ENCODE peak calls at places on chromosomes 6 and 20, in ten cellular contexts. Y is body of pancreas; D is sigmoid colon; Z is psoas muscle; O is AG04450; U is heart right ventricle; V is CD8-positive, alpha-beta memory T cell; F is stomach; E is tibial nerve; N is Peyer's patch. M is an unnamed sample. For H3K27me3 and H3K9me3, the result is how much of the 10 kb centered on the place peaks cover.

GRCh38 chr20:3560578-3560977 is 89.8 kb downstream of the ATRN start:
- DNase-seq in Y (no peak), D (no peak), Z (no peak), O (no peak), U (no peak), V (no peak), F (no peak), E (no peak), N (no peak), M (no peak)

GRCh38 chr6:70734979-70735378 is 67.3 kb downstream of the SMAP1 start:
- DNase-seq in Y (no peak), D (no peak), Z (no peak), O (no peak), U (no peak), V (no peak), F (no peak), E (no peak), N (no peak), M (no peak)

GRCh38 chr6:128932061-128932460 is 49.1 kb downstream of the LAMA2 start:
- DNase-seq in Y (no peak), D (no peak), Z (no peak), O (no peak), U (no peak), V (no peak), F (no peak), E (no peak), N (no peak), M (no peak)

GRCh38 chr6:27334141-27334540 is 22.1 kb upstream of the POM121L2 start:
- DNase-seq in Y (no peak), D (no peak), Z (no peak), O (no peak), U (no peak), V (no peak), F (no peak), E (no peak), N (no peak), M (no peak)

GRCh38 chr6:156396791-156397418 is 380.3 kb upstream of the ARID1B start:
- DNase-seq in Y (no peak), D (no peak), Z (no peak), O (no peak), U (no peak), V (no peak), F (no peak), E (no peak), N (no peak), M (no peak)

GRCh38 chr20:40467014-40467413 is 222.0 kb downstream of the MAFB start:
- DNase-seq in Y (no peak), D (no peak), Z (no peak), O (no peak), U (peak), V (no peak), F (no peak), E (no peak), N (no peak), M (no peak)

GRCh38 chr6:33749401-33749800 is 2.7 kb upstream of the IP6K3 start:
- DNase-seq in Y (no peak), D (no peak), Z (no peak), O (no peak), U (no peak), V (no peak), F (no peak), E (no peak), N (no peak), M (no peak)

GRCh38 chr6:71420693-71421328 is 132.2 kb downstream of the OGFRL1 start:
- DNase-seq in Y (peak), D (peak), Z (peak), O (peak), U (peak), V (no peak), F (peak), E (peak), N (peak), M (peak)

GRCh38 chr6:31945507-31946369 is at the start of gene CFB:
- DNase-seq in Y (peak), D (peak), Z (peak), O (peak), U (peak), V (no peak), F (peak), E (peak), N (peak), M (peak)

GRCh38 chr6:134247271-134247833 is 70.6 kb downstream of the SGK1 start:
- DNase-seq in Y (peak), D (no peak), Z (no peak), O (no peak), U (no peak), V (peak), F (no peak), E (no peak), N (no peak), M (no peak)

GRCh38 chr20:62575976-62576722 is 66.2 kb upstream of the SLCO4A1 start:
- DNase-seq in Y (no peak), D (no peak), Z (peak), O (no peak), U (no peak), V (no peak), F (no peak), E (no peak), N (no peak), M (no peak)
- H3K27me3 ChIP-seq in Y (under half), D (under half), Z (under half), O (under half), U (half or more), V (under half), F (under half), E (under half), N (under half), M (under half)

GRCh38 chr6:30127238-30128093 is 8.5 kb upstream of the TRIM40 start:
- DNase-seq in Y (no peak), D (no peak), Z (no peak), O (no peak), U (no peak), V (no peak), F (no peak), E (no peak), N (no peak), M (no peak)
- H3K4me3 ChIP-seq in Y (no peak), D (no peak), Z (peak), O (no peak), U (peak), V (no peak), F (peak), E (no peak), N (no peak), M (no peak)

DNA sequence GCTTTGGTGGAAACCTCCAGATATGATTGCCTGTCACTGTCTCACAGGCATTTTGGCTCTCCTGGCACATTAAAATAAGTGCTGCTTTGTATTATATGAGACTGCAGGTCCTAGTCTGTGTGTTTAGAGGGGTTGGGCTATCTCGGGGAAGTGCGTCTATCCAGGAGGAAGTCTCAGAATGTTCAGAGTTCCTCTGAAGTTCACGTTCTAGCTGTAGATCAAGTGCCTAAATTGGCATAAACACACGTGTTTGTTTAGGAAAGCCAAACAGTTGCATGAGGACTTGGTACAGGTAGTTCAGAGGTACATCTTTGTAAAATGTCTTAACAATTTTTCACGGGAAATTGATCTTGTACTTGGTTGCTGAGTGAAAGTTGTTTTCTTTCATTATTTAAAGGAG is 36.4 kb upstream of the SLC22A1 start:
- DNase-seq in Y (no peak), D (no peak), Z (no peak), O (no peak), U (no peak), V (no peak), F (no peak), E (no peak), N (no peak), M (no peak)
- H3K9me3 ChIP-seq in Y (under half), D (under half), Z (under half), O (under half), U (under half), V (under half), F (under half), E (under half), N (under half), M (under half)

DNA sequence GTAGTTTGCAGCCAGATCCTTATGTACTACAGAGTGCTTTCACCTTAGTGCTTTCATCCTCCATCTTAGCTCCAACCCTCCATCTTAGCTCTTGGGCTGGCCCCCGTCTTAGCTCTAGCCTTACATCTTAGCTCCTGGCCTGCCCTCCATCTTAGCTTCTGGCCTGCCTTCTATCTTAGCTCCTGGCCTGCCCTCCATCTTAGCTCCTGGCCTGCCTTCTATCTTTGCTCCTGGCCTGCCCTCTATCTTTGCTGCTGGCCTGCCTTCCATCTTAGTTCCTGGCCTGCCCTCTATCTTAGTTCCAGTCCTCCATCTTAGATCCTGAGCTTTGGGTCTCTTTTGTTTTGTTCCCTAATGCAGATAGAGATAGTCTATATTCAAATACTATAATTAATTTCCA is 22.0 kb downstream of the GNAS start:
- DNase-seq in Y (no peak), D (no peak), Z (no peak), O (no peak), U (no peak), V (no peak), F (no peak), E (no peak), N (no peak), M (no peak)
- H3K27me3 ChIP-seq in Y (under half), D (under half), Z (under half), O (under half), U (under half), V (under half), F (under half), E (under half), N (under half), M (under half)

DNA sequence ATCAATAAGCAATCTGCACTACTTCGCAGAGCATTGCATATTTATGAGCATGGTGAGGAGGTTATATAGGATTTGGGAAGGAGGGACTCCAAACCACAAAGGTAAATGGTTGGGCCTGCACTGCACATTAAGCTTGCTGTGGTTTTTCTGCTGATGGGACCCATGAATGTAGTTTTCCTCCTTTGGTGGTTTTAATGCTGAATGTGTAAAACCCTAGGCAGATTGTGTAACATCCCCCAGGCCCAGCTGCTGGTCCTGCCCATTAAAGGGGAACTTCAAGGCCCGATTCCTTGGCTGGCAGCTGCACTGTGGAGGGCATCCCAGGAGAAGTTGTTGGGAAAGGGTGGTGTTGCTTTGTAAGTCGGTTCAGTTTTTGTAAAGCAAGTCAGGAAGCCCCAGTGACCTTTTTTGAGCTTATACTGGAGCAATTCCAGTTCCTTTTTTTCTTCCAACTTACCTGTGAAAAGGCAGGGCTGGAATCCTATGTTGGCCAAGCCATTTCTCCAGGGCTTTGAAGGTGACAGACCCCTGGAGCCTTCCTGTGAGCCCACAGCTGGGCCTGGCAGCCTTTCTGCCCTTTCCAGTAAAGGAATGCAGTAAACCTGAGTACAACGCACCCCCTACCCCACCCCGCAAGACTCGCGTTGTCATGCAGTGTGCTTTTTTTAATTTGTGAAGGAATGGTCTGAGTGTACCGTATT is 43.1 kb upstream of the NAA20 start:
- DNase-seq in Y (peak), D (peak), Z (peak), O (no peak), U (peak), V (no peak), F (peak), E (peak), N (no peak), M (no peak)
- H3K4me3 ChIP-seq in Y (no peak), D (no peak), Z (peak), O (peak), U (no peak), V (no peak), F (peak), E (peak), N (no peak), M (peak)

DNA sequence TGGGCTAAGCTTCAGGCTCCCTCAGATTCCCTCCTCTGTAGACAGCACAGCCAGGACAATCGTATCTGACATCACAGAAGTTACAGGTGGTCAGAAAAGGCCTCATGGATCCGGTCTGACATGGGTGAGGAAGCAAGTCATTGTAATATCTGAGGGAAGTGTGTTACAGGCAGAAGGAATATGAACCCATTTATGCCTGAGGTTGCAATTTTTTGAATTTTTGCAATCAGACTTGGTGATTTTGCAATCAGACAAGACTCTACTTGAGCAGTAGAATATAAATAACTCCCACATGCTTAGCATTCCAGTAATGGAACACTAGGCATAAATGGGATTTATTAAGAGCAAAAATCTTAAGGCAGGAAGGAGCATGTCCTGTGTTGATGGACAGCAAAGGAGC is 52.1 kb downstream of the CBLN4 start:
- DNase-seq in Y (no peak), D (no peak), Z (no peak), O (no peak), U (no peak), V (no peak), F (no peak), E (no peak), N (no peak), M (no peak)
- H3K9me3 ChIP-seq in Y (under half), D (under half), Z (under half), O (under half), U (under half), V (under half), F (under half), E (under half), N (under half), M (under half)

GRCh38 chr6:1814279-1814678 is 204.6 kb downstream of the FOXC1 start:
- DNase-seq in Y (no peak), D (no peak), Z (no peak), O (no peak), U (no peak), V (no peak), F (no peak), E (no peak), N (no peak), M (no peak)

GRCh38 chr6:1819007-1819406 is 209.3 kb downstream of the FOXC1 start:
- DNase-seq in Y (no peak), D (no peak), Z (no peak), O (no peak), U (no peak), V (no peak), F (no peak), E (no peak), N (no peak), M (no peak)

GRCh38 chr6:1817033-1817761 is 207.5 kb downstream of the FOXC1 start:
- DNase-seq in Y (no peak), D (no peak), Z (no peak), O (no peak), U (no peak), V (no peak), F (no peak), E (no peak), N (no peak), M (no peak)

GRCh38 chr6:1812487-1812886 is 202.8 kb downstream of the FOXC1 start:
- DNase-seq in Y (no peak), D (no peak), Z (no peak), O (no peak), U (no peak), V (no peak), F (no peak), E (no peak), N (no peak), M (no peak)

DNA sequence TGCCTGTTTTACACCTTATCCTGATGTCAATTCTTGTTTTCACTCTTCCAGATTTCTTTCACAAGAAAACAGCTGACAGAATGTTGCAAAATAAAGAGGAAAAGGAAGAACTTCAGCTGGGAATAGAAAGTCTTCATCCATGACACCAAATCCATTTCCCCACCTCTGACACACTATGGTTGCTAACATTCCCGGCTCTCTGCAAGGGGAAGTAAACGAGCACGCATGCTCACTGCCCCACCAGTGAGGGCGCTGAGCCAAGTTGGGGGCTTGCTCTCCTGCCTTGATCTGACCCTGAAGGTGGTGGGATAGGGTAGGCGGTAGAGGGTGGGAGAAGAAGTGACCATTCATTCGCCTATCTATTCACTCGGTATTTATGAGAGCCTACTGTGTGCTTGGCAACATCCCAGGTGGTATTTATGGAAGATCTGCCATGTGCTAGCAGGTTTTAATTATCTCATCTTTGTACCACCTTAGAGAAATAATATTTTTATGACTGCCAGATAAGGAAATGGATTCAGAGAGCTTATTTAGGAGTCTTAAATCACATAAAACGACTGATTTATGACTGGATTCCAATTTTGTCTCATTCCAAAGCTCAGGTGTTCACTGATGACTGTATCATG is 206.2 kb downstream of the FOXC1 start:
- DNase-seq in Y (no peak), D (no peak), Z (no peak), O (no peak), U (no peak), V (no peak), F (no peak), E (no peak), N (no peak), M (no peak)
- H3K27me3 ChIP-seq in Y (under half), D (under half), Z (under half), O (under half), U (under half), V (under half), F (under half), E (under half), N (under half), M (under half)

DNA sequence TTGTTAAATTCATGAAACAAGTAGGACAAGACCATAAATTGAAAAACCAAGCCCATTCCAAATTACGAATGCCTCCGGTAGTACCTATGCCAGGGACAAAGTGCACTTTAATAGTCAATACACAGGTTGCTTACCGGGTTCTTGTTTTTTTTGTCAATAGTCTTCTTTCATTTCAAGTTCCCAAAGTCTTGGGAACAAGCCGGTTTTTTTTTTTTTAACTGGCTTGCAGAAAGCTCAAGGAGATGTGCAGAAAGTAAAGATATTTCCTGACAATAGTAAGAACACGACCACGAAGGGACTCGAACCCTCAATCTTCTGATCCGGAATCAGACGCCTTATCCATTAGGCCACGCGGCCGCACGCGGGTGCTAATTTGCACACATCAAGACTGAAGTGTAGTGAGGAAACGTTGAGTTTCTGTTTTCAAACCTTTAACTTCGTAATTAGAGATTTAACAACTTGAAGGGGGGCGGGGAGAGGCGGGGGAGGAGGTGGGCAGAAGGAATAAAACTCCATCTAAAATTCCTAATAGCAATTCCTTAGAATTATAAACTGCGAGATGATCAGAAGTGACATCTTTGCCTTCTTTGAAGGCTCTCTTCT is 181.0 kb downstream of the TRIM27 start:
- DNase-seq in Y (no peak), D (no peak), Z (no peak), O (no peak), U (no peak), V (no peak), F (no peak), E (no peak), N (no peak), M (peak)
- H3K4me3 ChIP-seq in Y (no peak), D (no peak), Z (no peak), O (no peak), U (no peak), V (no peak), F (no peak), E (no peak), N (no peak), M (peak)

GRCh38 chr20:49282584-49283171 is 4.8 kb upstream of the ZNFX1 start:
- DNase-seq in Y (no peak), D (no peak), Z (no peak), O (no peak), U (no peak), V (no peak), F (no peak), E (no peak), N (no peak), M (no peak)
- H3K9me3 ChIP-seq in Y (under half), D (under half), Z (under half), O (under half), U (half or more), V (half or more), F (half or more), E (under half), N (under half), M (under half)

GRCh38 chr6:50721978-50722377 is 8.7 kb downstream of the TFAP2D start:
- DNase-seq in Y (no peak), D (no peak), Z (no peak), O (no peak), U (no peak), V (no peak), F (no peak), E (no peak), N (no peak), M (no peak)

GRCh38 chr6:50722829-50723562 is 9.7 kb downstream of the TFAP2D start:
- DNase-seq in Y (no peak), D (no peak), Z (no peak), O (no peak), U (no peak), V (no peak), F (no peak), E (no peak), N (no peak), M (no peak)

GRCh38 chr6:50718566-50718965 is 5.2 kb downstream of the TFAP2D start:
- DNase-seq in Y (no peak), D (no peak), Z (no peak), O (no peak), U (no peak), V (no peak), F (no peak), E (no peak), N (no peak), M (no peak)

GRCh38 chr6:50720623-50721022 is 7.3 kb downstream of the TFAP2D start:
- DNase-seq in Y (no peak), D (no peak), Z (no peak), O (no peak), U (no peak), V (no peak), F (no peak), E (no peak), N (no peak), M (peak)

GRCh38 chr6:50724381-50725124 is 11.2 kb downstream of the TFAP2D start:
- DNase-seq in Y (no peak), D (no peak), Z (no peak), O (no peak), U (no peak), V (no peak), F (no peak), E (no peak), N (no peak), M (no peak)
- H3K27me3 ChIP-seq in Y (under half), D (under half), Z (under half), O (under half), U (half or more), V (under half), F (under half), E (under half), N (under half), M (under half)

M was measured in MG63.